ENCODE peak calls at places on chromosome 2, in four cellular contexts. J, E, Y and K are unnamed samples.
A peak's percentile ranks its signal among the peaks of the same experiment; 100 is the strongest.

GRCh38 chr2:150663143-150663542 is 175.7 kb upstream of the RND3 start:
- DNase-seq in Y (no peak), E (peak; percentile 96), J (no peak), K (no peak)

GRCh38 chr2:55490554-55490953 is 29.0 kb upstream of the CFAP36 start:
- DNase-seq in J (no peak), E (peak; percentile 57), Y (no peak), K (no peak)

GRCh38 chr2:179991344-179991743 is 15.8 kb downstream of the CWC22 start:
- DNase-seq in J (no peak), E (no peak), Y (no peak), K (no peak)

GRCh38 chr2:188383158-188383557 is 91.5 kb downstream of the GULP1 start:
- DNase-seq in Y (no peak), J (no peak), E (peak; percentile 25), K (no peak)

GRCh38 chr2:30234180-30234971 is 3.0 kb downstream of the LBH start:
- DNase-seq in E (peak; percentile 89), Y (peak; percentile 79), J (no peak), K (no peak)

GRCh38 chr2:119649364-119649917 is 29.6 kb upstream of the TMEM177 start:
- DNase-seq in Y (no peak), E (peak; percentile 40), J (no peak), K (no peak)

GRCh38 chr2:215870986-215871385 is 142.4 kb downstream of the MREG start:
- DNase-seq in E (no peak), J (no peak), Y (no peak), K (no peak)

GRCh38 chr2:1824202-1824905 is 80.0 kb upstream of the PXDN start:
- DNase-seq in Y (no peak), E (peak; percentile 26), J (no peak), K (no peak)

GRCh38 chr2:134897932-134898331 is 20.7 kb upstream of the CCNT2 start:
- DNase-seq in E (peak; percentile 55), Y (no peak), J (no peak), K (no peak)

GRCh38 chr2:133109772-133110171 is 439.8 kb upstream of the LYPD1 start:
- DNase-seq in Y (no peak), E (peak; percentile 71), J (no peak), K (no peak)

GRCh38 chr2:159225025-159226016 is 61.2 kb downstream of the WDSUB1 start:
- DNase-seq in J (no peak), E (no peak), Y (no peak), K (no peak)

GRCh38 chr2:14743883-14744282 is 111.4 kb downstream of the LRATD1 start:
- DNase-seq in J (no peak), Y (no peak), E (no peak), K (no peak)

GRCh38 chr2:68925298-68925885 is 27.3 kb downstream of the GKN2 start:
- DNase-seq in E (peak; percentile 64), J (peak; percentile 40), Y (no peak), K (no peak)

GRCh38 chr2:181357979-181358378 is 99.2 kb upstream of the ITGA4 start:
- DNase-seq in J (no peak), E (no peak), Y (no peak), K (no peak)

GRCh38 chr2:5766621-5767020 is 74.4 kb downstream of the SOX11 start:
- DNase-seq in J (no peak), Y (no peak), E (peak; percentile 0), K (no peak)

GRCh38 chr2:241888641-241889040 is 19.1 kb downstream of the RTP5 start:
- DNase-seq in E (no peak), J (no peak), Y (no peak), K (no peak)

GRCh38 chr2:119178811-119179601 is 20.5 kb upstream of the C1QL2 start:
- DNase-seq in E (peak; percentile 33), Y (no peak), J (no peak), K (peak; percentile 62)

GRCh38 chr2:130393318-130393910 is 37.6 kb downstream of the PTPN18 start:
- DNase-seq in E (no peak), J (no peak), Y (peak; percentile 62), K (no peak)

GRCh38 chr2:42829556-42830510 is 37.5 kb upstream of the HAAO start:
- DNase-seq in E (peak; percentile 59), Y (peak; percentile 41), J (no peak), K (no peak)

GRCh38 chr2:192072778-192073177 is 122.0 kb downstream of the TMEFF2 start:
- DNase-seq in Y (no peak), J (no peak), E (no peak), K (no peak)

GRCh38 chr2:120974950-120975349 is 239.3 kb downstream of the GLI2 start:
- DNase-seq in J (no peak), E (no peak), Y (no peak), K (no peak)

GRCh38 chr2:178117725-178118124 is 5.5 kb downstream of the RBM45 start:
- DNase-seq in E (no peak), Y (no peak), J (no peak), K (no peak)
- TF ChIP-seq CTCF in E (no peak), Y (no peak), J (no peak), K (no peak)

GRCh38 chr2:234745347-234745746 is 206.5 kb upstream of the SH3BP4 start:
- DNase-seq in E (no peak), Y (no peak), J (no peak), K (no peak)
- TF ChIP-seq CTCF in E (peak; percentile 18), Y (no peak), J (no peak), K (peak; percentile 20)

DNA sequence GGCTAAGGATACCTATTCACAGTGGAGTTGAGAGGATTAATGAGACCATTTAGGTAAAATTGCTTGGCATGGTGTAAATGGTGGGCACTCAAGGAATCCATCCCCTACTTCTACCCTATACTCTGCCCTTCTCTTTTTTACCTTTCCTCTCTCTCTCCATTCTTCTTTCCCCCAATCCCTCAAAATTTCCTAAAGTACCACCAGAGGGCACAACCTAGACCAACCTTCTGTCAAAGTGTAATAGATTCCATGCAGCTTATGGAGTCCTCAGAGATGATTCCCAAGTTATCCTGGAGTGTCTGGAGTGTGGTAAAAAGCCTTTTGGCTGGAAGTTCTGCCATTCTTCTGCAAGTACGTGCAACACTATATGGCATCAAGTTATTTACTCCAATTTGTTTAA is 33.0 kb upstream of the CCDC195 start:
- DNase-seq in E (peak; percentile 23), Y (no peak), J (no peak), K (no peak)
- TF ChIP-seq CTCF in E (peak; percentile 35), Y (no peak), J (no peak), K (peak; percentile 53)

DNA sequence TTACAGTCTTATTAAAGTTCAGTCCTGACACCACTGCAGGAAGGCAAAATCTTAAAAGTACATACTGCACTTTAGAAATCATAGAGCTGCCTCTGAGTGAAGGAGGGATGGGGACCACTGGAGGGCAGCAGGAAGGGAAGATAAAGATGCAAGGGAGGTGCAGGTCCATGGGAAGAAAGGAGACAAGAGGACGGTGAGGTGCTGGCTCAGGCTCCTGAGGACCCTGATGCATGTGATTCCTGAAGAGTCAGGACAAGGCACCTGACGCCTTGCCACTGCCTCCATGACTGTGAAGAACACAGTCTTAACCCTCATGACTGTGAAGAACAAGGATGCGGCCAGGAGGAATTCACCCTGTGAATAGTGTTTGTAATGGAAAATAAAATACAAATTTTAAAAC is 116.2 kb upstream of the NPAS2 start:
- DNase-seq in J (no peak), E (no peak), Y (no peak), K (no peak)
- TF ChIP-seq CTCF in J (no peak), E (no peak), Y (no peak), K (no peak)

GRCh38 chr2:240887631-240888030 is 8.3 kb downstream of the MAB21L4 start:
- DNase-seq in J (no peak), E (no peak), Y (peak; percentile 46), K (peak; percentile 59)

GRCh38 chr2:240889601-240890560 is 6.1 kb downstream of the MAB21L4 start:
- DNase-seq in J (no peak), Y (no peak), E (no peak), K (peak; percentile 82)

GRCh38 chr2:240888890-240889573 is 6.9 kb downstream of the MAB21L4 start:
- DNase-seq in E (no peak), Y (no peak), J (no peak), K (peak; percentile 48)

GRCh38 chr2:240886678-240887574 is 9.0 kb downstream of the MAB21L4 start:
- DNase-seq in Y (peak; percentile 61), J (no peak), E (no peak), K (peak; percentile 85)

DNA sequence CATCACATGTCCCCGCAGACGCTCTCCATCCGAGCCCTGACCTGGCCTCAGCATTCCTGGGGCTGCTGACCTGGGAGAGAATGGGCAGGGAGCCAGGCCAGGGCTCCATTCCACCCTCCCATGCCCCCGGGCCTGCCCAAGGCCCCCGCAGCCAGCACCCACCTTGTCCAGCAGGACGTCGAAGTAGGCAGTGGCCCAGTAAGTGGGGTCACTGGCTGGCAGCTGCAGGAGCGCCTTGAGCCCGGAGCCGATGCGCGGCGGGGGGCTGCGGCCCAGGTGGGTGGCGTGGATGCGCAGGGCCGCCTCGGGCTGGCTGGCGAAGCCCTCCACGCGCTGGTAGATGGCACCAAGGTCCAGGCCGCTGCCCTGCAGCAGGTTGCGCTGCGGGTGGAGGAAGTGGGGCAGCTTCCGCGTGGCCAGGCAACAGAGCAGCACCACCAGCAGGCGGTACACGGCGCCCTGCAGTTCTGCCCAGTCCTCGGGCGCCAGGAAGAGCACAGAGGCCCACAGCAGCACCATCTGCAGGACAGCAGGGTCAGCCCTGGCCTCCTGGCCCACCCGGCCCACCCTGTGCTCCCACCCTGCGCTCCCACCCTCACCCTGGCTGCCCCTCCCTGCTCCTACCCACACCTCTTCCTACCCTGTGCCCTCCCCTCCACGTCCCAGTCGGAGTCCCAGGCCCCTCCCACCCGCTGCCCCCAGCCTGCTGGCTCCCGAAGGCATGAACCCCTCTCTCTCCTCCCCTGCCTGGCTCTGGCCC is 7.6 kb downstream of the MAB21L4 start:
- DNase-seq in E (no peak), Y (no peak), J (no peak), K (peak; percentile 84)
- TF ChIP-seq CTCF in E (no peak), Y (no peak), J (no peak), K (no peak)

GRCh38 chr2:10304458-10305253 is 2.0 kb downstream of the HPCAL1 start:
- DNase-seq in J (no peak), E (no peak), Y (no peak), K (no peak)

GRCh38 chr2:10303634-10304378 is 1.1 kb downstream of the HPCAL1 start:
- DNase-seq in Y (peak; percentile 92), J (peak; percentile 13), E (peak; percentile 46), K (no peak)

GRCh38 chr2:10306901-10307463 is 4.3 kb downstream of the HPCAL1 start:
- DNase-seq in E (no peak), J (no peak), Y (no peak), K (peak; percentile 62)

GRCh38 chr2:10305254-10305635 is 2.5 kb downstream of the HPCAL1 start:
- DNase-seq in Y (no peak), E (peak; percentile 30), J (no peak), K (no peak)

DNA sequence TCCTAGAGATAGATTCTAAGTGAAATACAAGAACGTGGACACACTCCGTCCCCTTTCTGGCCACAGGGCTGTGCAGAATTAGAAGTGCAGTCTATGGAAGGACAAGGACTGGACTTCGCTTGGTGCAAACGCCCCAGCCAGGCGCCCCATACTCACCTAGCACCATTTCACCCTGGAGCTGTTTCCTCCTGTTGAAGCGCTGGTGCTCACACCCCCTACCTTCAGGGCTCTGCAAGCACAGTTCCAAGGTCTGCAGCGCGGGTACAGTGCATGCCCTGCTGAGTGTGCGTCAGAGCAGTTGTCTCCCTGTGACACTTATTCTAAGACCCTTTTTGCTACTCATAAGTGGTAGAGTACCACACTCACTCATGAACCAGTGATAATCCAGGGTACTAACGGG is 3.0 kb downstream of the HPCAL1 start:
- DNase-seq in Y (no peak), J (no peak), E (no peak), K (peak; percentile 34)
- TF ChIP-seq CTCF in Y (peak; percentile 35), J (no peak), E (peak; percentile 4), K (peak; percentile 17)

GRCh38 chr2:141329949-141330348 is 800.9 kb downstream of the LRP1B start:
- DNase-seq in J (no peak), Y (no peak), E (peak; percentile 8), K (no peak)
- TF ChIP-seq CTCF in J (no peak), Y (no peak), E (no peak), K (no peak)

GRCh38 chr2:186780701-186781316 is 68.2 kb downstream of the ZSWIM2 start:
- DNase-seq in E (peak; percentile 39), J (no peak), Y (no peak), K (no peak)
- TF ChIP-seq CTCF in E (peak; percentile 6), J (no peak), Y (no peak), K (peak; percentile 46)